ENCODE peak calls at places on chromosomes 13 and 19, in five cellular contexts. I, K, W, X and N are unnamed samples. For H3K9me3, the result is how much of the 10 kb centered on the place peaks cover.

GRCh38 chr19:17294051-17294891 is 9.0 kb downstream of the ABHD8 start:
- DNase-seq in I (peak), K (no peak), W (peak), X (peak), N (peak)

GRCh38 chr13:59478908-59479307 is 684.8 kb downstream of the DIAPH3 start:
- DNase-seq in I (no peak), K (no peak), W (no peak), X (no peak), N (no peak)

GRCh38 chr13:49020940-49021548 is 45.3 kb downstream of the FNDC3A start:
- DNase-seq in I (no peak), K (no peak), W (no peak), X (no peak), N (no peak)

GRCh38 chr19:41646589-41647204 is 19.8 kb upstream of the CEACAM4 start:
- DNase-seq in I (peak), K (peak), W (no peak), X (no peak), N (peak)

GRCh38 chr19:17685451-17686026 is 2.6 kb downstream of the UNC13A start:
- DNase-seq in I (peak), K (no peak), W (no peak), X (no peak), N (no peak)

GRCh38 chr19:19348266-19348665 is 27.6 kb downstream of the MAU2 start:
- DNase-seq in I (no peak), K (no peak), W (no peak), X (no peak), N (no peak)

GRCh38 chr19:50908311-50908710 is 2.9 kb downstream of the KLK4 start:
- DNase-seq in I (no peak), K (no peak), W (no peak), X (no peak), N (no peak)

GRCh38 chr13:23636360-23636759 is 66.1 kb downstream of the TNFRSF19 start:
- DNase-seq in I (no peak), K (no peak), W (no peak), X (no peak), N (no peak)

GRCh38 chr13:36453518-36453917 is 21.2 kb downstream of the CCNA1 start:
- DNase-seq in I (no peak), K (no peak), W (no peak), X (no peak), N (no peak)

GRCh38 chr13:37647038-37647650 is 48.6 kb upstream of the POSTN start:
- DNase-seq in I (no peak), K (no peak), W (no peak), X (no peak), N (no peak)

GRCh38 chr13:27126877-27127276 is 44.7 kb downstream of the USP12 start:
- DNase-seq in I (no peak), K (no peak), W (no peak), X (no peak), N (no peak)

GRCh38 chr13:46168818-46169217 is 13.2 kb downstream of the LCP1 start:
- DNase-seq in I (no peak), K (no peak), W (no peak), X (no peak), N (no peak)

GRCh38 chr19:44603201-44603945 is 10.0 kb upstream of the IGSF23 start:
- DNase-seq in I (no peak), K (no peak), W (no peak), X (no peak), N (no peak)

GRCh38 chr13:52849727-52850395 is 1.4 kb upstream of the PCDH8 start:
- DNase-seq in I (no peak), K (no peak), W (no peak), X (no peak), N (no peak)

GRCh38 chr19:37874784-37875183 is 31.6 kb downstream of the WDR87 start:
- DNase-seq in I (no peak), K (no peak), W (no peak), X (no peak), N (no peak)

GRCh38 chr19:12784871-12785430 is 6.3 kb upstream of the JUNB start:
- DNase-seq in I (peak), K (no peak), W (no peak), X (no peak), N (peak)

GRCh38 chr19:55855160-55855559 is 18.8 kb downstream of the NLRP4 start:
- DNase-seq in I (no peak), K (no peak), W (no peak), X (no peak), N (no peak)

GRCh38 chr13:94110011-94110410 is 369.5 kb downstream of the DCT start:
- DNase-seq in I (no peak), K (no peak), W (no peak), X (no peak), N (no peak)

GRCh38 chr19:35295792-35296462 is 4.0 kb downstream of the MAG start:
- DNase-seq in I (no peak), K (no peak), W (no peak), X (no peak), N (peak)

GRCh38 chr13:109275390-109275789 is 511.0 kb downstream of the IRS2 start:
- DNase-seq in I (no peak), K (no peak), W (no peak), X (no peak), N (no peak)

GRCh38 chr19:57934820-57935665 is at the start of gene ZNF418:
- DNase-seq in I (peak), K (peak), W (peak), X (no peak), N (peak)

GRCh38 chr19:54662730-54663129 is at the start of gene LILRB4:
- DNase-seq in I (no peak), K (peak), W (peak), X (no peak), N (no peak)

GRCh38 chr13:53151692-53152421 is 123.2 kb downstream of the OLFM4 start:
- DNase-seq in I (peak), K (peak), W (no peak), X (peak), N (no peak)

GRCh38 chr13:46654956-46655726 is 102.2 kb downstream of the LRCH1 start:
- DNase-seq in I (no peak), K (no peak), W (no peak), X (no peak), N (no peak)

GRCh38 chr13:103839460-103839859 is 773.2 kb upstream of the SLC10A2 start:
- DNase-seq in I (no peak), K (no peak), W (no peak), X (no peak), N (no peak)

GRCh38 chr13:36709136-36709895 is 35.5 kb downstream of the SERTM1 start:
- DNase-seq in I (no peak), K (no peak), W (no peak), X (no peak), N (no peak)

GRCh38 chr13:46274094-46274698 is 62.5 kb downstream of the LRRC63 start:
- DNase-seq in I (no peak), K (no peak), W (no peak), X (no peak), N (no peak)

GRCh38 chr13:38735655-38736440 is 49.0 kb downstream of the FREM2 start:
- DNase-seq in I (no peak), K (peak), W (no peak), X (no peak), N (no peak)

GRCh38 chr13:48631441-48631840 is 22.3 kb upstream of the CYSLTR2 start:
- DNase-seq in I (no peak), K (no peak), W (no peak), X (no peak), N (no peak)

GRCh38 chr19:57641715-57642234 is 8.8 kb downstream of the ZNF211 start:
- DNase-seq in I (no peak), K (no peak), W (no peak), X (no peak), N (no peak)

GRCh38 chr13:50580684-50581305 is 262.7 kb downstream of the DLEU7 start:
- DNase-seq in I (no peak), K (no peak), W (no peak), X (no peak), N (no peak)

GRCh38 chr19:57675881-57676280 is 5.9 kb upstream of the ZNF551 start:
- DNase-seq in I (no peak), K (no peak), W (no peak), X (no peak), N (no peak)

GRCh38 chr19:5913739-5914357 is at the start of gene CAPS:
- DNase-seq in I (peak), K (peak), W (no peak), X (no peak), N (no peak)

GRCh38 chr13:98022210-98022609 is 68.7 kb downstream of the IPO5 start:
- DNase-seq in I (no peak), K (no peak), W (no peak), X (no peak), N (no peak)

GRCh38 chr13:44710576-44710975 is 134.4 kb upstream of the TSC22D1 start:
- DNase-seq in I (peak), K (no peak), W (no peak), X (no peak), N (no peak)

GRCh38 chr13:44713793-44714469 is 137.8 kb upstream of the TSC22D1 start:
- DNase-seq in I (peak), K (peak), W (no peak), X (no peak), N (no peak)

GRCh38 chr13:44719857-44720671 is 143.9 kb upstream of the TSC22D1 start:
- DNase-seq in I (peak), K (peak), W (no peak), X (no peak), N (no peak)

GRCh38 chr13:44718467-44718866 is 142.3 kb upstream of the TSC22D1 start:
- DNase-seq in I (no peak), K (no peak), W (no peak), X (no peak), N (no peak)

GRCh38 chr13:44715287-44716224 is 139.4 kb upstream of the TSC22D1 start:
- DNase-seq in I (no peak), K (no peak), W (no peak), X (no peak), N (no peak)
- H3K27ac ChIP-seq in I (peak), K (no peak), W (peak), X (no peak), N (no peak)

GRCh38 chr19:29612121-29612520 is 6.0 kb downstream of the POP4 start:
- DNase-seq in I (no peak), K (no peak), W (no peak), X (no peak), N (no peak)
- H3K4me3 ChIP-seq in I (no peak), K (no peak), W (no peak), X (no peak), N (no peak)

GRCh38 chr19:40026597-40026970 is 29.4 kb downstream of the ZNF780B start:
- DNase-seq in I (no peak), K (no peak), W (no peak), X (no peak), N (no peak)
- H3K9me3 ChIP-seq in I (half or more), K (half or more), W (half or more), X (half or more), N (half or more)

GRCh38 chr19:47509170-47509847 is 5.6 kb downstream of the NAPA start:
- DNase-seq in I (no peak), K (no peak), W (no peak), X (no peak), N (no peak)

GRCh38 chr19:47511128-47511517 is 3.7 kb downstream of the NAPA start:
- DNase-seq in I (no peak), K (peak), W (peak), X (no peak), N (no peak)

GRCh38 chr19:47511681-47512080 is 3.2 kb downstream of the NAPA start:
- DNase-seq in I (no peak), K (peak), W (peak), X (no peak), N (no peak)

GRCh38 chr19:47509973-47510372 is 4.9 kb downstream of the NAPA start:
- DNase-seq in I (no peak), K (peak), W (peak), X (no peak), N (no peak)

DNA sequence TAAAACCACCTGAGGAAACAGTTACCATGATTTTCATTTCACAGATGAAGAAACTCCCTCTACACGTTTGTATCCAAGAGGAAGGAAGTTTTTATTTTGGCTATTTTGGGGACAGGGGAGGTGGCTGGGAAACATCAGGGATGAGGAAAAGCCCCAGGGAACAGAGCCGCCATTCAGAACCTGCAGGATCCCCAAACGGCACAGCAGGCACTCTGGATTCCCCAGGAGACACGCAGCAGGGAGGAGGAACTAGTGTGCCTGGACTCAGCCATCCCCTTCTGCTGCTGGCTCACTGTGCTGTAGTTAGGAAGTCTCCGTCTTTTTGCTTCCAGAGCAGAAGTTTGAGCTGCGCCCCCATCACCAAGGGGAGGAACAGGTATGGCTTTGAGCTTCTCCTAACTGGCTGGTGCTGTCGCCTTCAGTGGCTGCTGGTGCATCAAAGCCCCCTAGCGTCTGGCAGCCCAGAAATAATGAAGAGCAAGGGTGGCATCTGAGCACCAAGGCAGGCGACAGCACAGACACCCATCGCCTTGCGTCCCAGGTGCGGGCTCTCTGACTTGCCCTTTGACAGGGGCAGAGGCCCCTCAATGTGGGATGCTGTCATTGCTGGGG is 4.2 kb downstream of the NAPA start:
- DNase-seq in I (no peak), K (no peak), W (peak), X (no peak), N (no peak)
- H3K27ac ChIP-seq in I (no peak), K (peak), W (peak), X (no peak), N (no peak)

DNA sequence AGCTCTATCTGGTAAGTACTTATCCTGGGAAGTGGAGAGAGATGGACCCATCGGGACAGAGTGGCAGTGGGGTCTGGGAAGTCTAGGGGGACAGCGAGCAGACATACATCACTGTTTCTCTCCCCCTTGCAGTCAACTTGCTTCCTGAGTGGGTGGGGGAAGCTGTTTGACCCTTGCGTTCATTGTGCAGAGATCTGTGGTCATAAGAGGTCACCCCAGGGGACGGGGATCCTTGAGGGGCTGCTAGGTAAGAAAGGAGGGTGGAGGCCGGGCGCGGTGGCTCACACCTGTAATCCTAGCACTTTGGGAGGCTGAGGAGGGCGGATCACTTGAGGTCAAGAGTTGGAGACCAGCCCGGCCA is 474 bp downstream of the ARHGEF18 start:
- DNase-seq in I (no peak), K (no peak), W (no peak), X (no peak), N (no peak)
- H3K4me3 ChIP-seq in I (no peak), K (no peak), W (no peak), X (peak), N (peak)

GRCh38 chr19:15815306-15815705 is at the start of gene OR10H1:
- DNase-seq in I (no peak), K (peak), W (no peak), X (no peak), N (no peak)
- H3K9me3 ChIP-seq in I (under half), K (under half), W (under half), X (under half), N (under half)

GRCh38 chr13:40401911-40402776 is 264.3 kb downstream of the FOXO1 start:
- DNase-seq in I (peak), K (peak), W (peak), X (no peak), N (no peak)
- H3K27ac ChIP-seq in I (peak), K (peak), W (peak), X (no peak), N (no peak)

GRCh38 chr19:7598180-7598579 is 2.5 kb downstream of the CAMSAP3 start:
- DNase-seq in I (no peak), K (no peak), W (no peak), X (no peak), N (no peak)

GRCh38 chr19:7595466-7596133 is at the start of gene CAMSAP3:
- DNase-seq in I (no peak), K (peak), W (no peak), X (no peak), N (no peak)

GRCh38 chr19:7600721-7601120 is 5.1 kb downstream of the CAMSAP3 start:
- DNase-seq in I (no peak), K (no peak), W (no peak), X (no peak), N (no peak)

GRCh38 chr19:7597689-7598088 is 2.0 kb downstream of the CAMSAP3 start:
- DNase-seq in I (peak), K (no peak), W (no peak), X (no peak), N (no peak)

DNA sequence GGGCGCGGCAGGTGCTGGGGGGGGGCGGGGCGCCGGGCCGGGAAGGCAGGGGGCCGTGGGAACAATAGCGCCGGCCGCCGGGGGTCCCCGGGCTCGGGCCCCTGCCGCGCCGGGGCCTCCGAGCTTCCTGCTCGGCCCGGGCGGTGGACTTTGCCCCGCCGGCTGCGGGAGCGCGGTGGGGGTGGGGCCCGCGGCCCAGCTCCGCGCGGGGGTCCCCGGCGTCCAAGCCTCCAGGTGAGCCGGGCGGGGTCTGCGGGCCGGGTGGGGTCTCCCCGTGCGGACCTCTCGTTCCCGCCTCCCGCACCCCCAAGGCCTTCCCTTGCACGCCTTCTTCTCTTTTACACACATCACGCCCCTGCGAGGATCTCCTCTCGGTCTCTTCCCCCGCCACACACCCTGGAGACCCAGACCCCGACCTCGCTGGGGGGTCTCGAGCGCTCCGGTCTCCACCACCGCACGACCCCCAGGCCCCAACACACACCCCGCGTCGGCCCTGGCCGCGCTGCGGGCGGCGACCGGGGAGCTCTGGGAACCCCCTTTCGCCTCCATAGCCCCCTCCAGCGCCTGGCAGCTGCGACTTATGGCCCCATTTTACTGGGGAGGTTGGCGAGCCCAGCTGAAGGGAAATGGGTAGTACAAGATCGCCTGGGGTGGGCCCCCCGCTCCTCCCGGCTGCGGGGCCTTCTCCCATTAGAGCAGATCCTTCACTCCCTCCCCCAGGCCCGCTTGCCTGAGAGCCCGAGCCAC is 701 bp downstream of the CAMSAP3 start:
- DNase-seq in I (no peak), K (no peak), W (no peak), X (no peak), N (no peak)
- H3K4me3 ChIP-seq in I (peak), K (peak), W (peak), X (no peak), N (no peak)